ENCODE peak calls at places on chromosomes 6 and 20, in four cellular contexts. R is activated T-helper 1 cell treated with anti-CD3 and anti-CD28 coated beads, Interleukin-12 subunit alpha, Interleukin-12 subunit beta, Interleukin-2, Interleukin-4 antibody, amounts not matched to agents 30 ng/mL and 10 ng/mL and 1 ng/mL, durations not matched to agents 14 hours and 24 hours and 36 hours; D is Kasumi-1; S is activated naive CD4-positive, alpha-beta T cell. V is an unnamed sample.

GRCh38 chr20:36604952-36605308 is 649 bp upstream of the RAB5IF start:
- DNase-seq in S (no peak), D (peak; percentile 71), R (peak; percentile 44), V (no peak)

GRCh38 chr6:141700836-141701235 is 431.9 kb upstream of the GJE1 start:
- DNase-seq in D (no peak), R (no peak), S (no peak), V (no peak)

GRCh38 chr20:41161886-41162285 is 24.5 kb downstream of the PLCG1 start:
- DNase-seq in D (no peak), S (no peak), R (no peak), V (peak; percentile 98)

GRCh38 chr20:44207066-44207723 is 3.4 kb downstream of the OSER1 start:
- DNase-seq in S (no peak), R (no peak), D (no peak), V (no peak)

GRCh38 chr6:153670403-153671026 is 368.5 kb upstream of the OPRM1 start:
- DNase-seq in S (no peak), R (no peak), D (no peak), V (no peak)

GRCh38 chr6:107870379-107870778 is 46.3 kb upstream of the SCML4 start:
- DNase-seq in R (no peak), D (no peak), S (no peak), V (no peak)

GRCh38 chr6:13924146-13924948 is 405 bp upstream of the RNF182 start:
- DNase-seq in D (peak; percentile 32), S (no peak), R (peak; percentile 14), V (peak; percentile 49)

GRCh38 chr20:20520776-20521175 is 152.9 kb downstream of the INSM1 start:
- DNase-seq in R (no peak), D (no peak), S (no peak), V (no peak)

GRCh38 chr20:58196402-58197184 is 31.9 kb downstream of the ANKRD60 start:
- DNase-seq in D (no peak), R (no peak), S (no peak), V (no peak)

GRCh38 chr6:38349795-38350194 is 289.9 kb downstream of the BTBD9 start:
- DNase-seq in D (no peak), S (no peak), R (no peak), V (no peak)

GRCh38 chr6:33962186-33962585 is 158.4 kb upstream of the MLN start:
- DNase-seq in S (no peak), R (no peak), D (no peak), V (no peak)

GRCh38 chr20:6269163-6269873 is 146.5 kb upstream of the FERMT1 start:
- DNase-seq in R (no peak), S (no peak), D (no peak), V (no peak)

GRCh38 chr6:56250266-56250665 is 2.9 kb upstream of the COL21A1 start:
- DNase-seq in R (no peak), S (no peak), D (peak; percentile 21), V (no peak)

GRCh38 chr6:39078695-39079094 is 30.1 kb downstream of the GLP1R start:
- DNase-seq in D (no peak), R (no peak), S (no peak), V (no peak)

GRCh38 chr6:3451498-3451897 is 5.4 kb downstream of the SLC22A23 start:
- DNase-seq in D (no peak), S (no peak), R (no peak), V (no peak)

GRCh38 chr20:9878096-9878495 is 39.2 kb upstream of the PAK5 start:
- DNase-seq in S (no peak), D (no peak), R (no peak), V (no peak)

GRCh38 chr6:132461958-132462357 is 51.0 kb downstream of the STX7 start:
- DNase-seq in D (no peak), S (no peak), R (no peak), V (no peak)

GRCh38 chr6:68194846-68195478 is 440.1 kb upstream of the ADGRB3 start:
- DNase-seq in S (no peak), R (no peak), D (no peak), V (no peak)

GRCh38 chr20:36951977-36952738 is 650 bp upstream of the SAMHD1 start:
- DNase-seq in R (no peak), D (no peak), S (no peak), V (no peak)

GRCh38 chr6:143678980-143679379 is 1.2 kb downstream of the PHACTR2 start:
- DNase-seq in S (no peak), R (no peak), D (no peak), V (no peak)

GRCh38 chr6:47234258-47234933 is 75.3 kb downstream of the TNFRSF21 start:
- DNase-seq in S (no peak), R (no peak), D (no peak), V (no peak)

GRCh38 chr6:145891126-145891525 is 73.0 kb downstream of the SHPRH start:
- DNase-seq in R (no peak), D (no peak), S (no peak), V (no peak)

GRCh38 chr6:166567107-166567506 is 19.4 kb downstream of the RAMACL start:
- DNase-seq in D (no peak), R (no peak), S (no peak), V (no peak)

GRCh38 chr6:93183513-93183912 is 235.8 kb downstream of the EPHA7 start:
- DNase-seq in R (no peak), S (no peak), D (no peak), V (no peak)

GRCh38 chr20:56373942-56374341 is 15.2 kb downstream of the FAM210B start:
- DNase-seq in D (peak; percentile 77), S (no peak), R (no peak), V (no peak)

GRCh38 chr20:36585410-36586125 is 12.2 kb downstream of the TGIF2 start:
- DNase-seq in D (no peak), S (no peak), R (no peak), V (no peak)

GRCh38 chr20:33008336-33009213 is 1.1 kb downstream of the BPIFB2 start:
- DNase-seq in S (no peak), D (no peak), R (no peak), V (no peak)

GRCh38 chr6:154302111-154302752 is 54.4 kb downstream of the IPCEF1 start:
- DNase-seq in R (no peak), S (no peak), D (peak; percentile 98), V (no peak)

GRCh38 chr20:44732327-44732726 is 13.3 kb upstream of the KCNK15 start:
- DNase-seq in D (no peak), R (no peak), S (no peak), V (no peak)

GRCh38 chr20:56630506-56631317 is 1.6 kb downstream of the TFAP2C start:
- DNase-seq in S (no peak), D (no peak), R (no peak), V (no peak)

GRCh38 chr20:61436674-61437279 is 184.7 kb downstream of the CDH4 start:
- DNase-seq in R (no peak), S (no peak), D (no peak), V (no peak)

GRCh38 chr6:36851149-36851614 is 11.9 kb upstream of the CPNE5 start:
- DNase-seq in D (peak; percentile 64), R (peak; percentile 26), S (no peak), V (peak; percentile 48)

GRCh38 chr6:108565091-108565766 is 4.5 kb downstream of the FOXO3 start:
- DNase-seq in R (no peak), D (peak; percentile 76), S (no peak), V (no peak)

GRCh38 chr6:161432546-161432945 is 158.7 kb upstream of the AGPAT4 start:
- DNase-seq in R (no peak), S (no peak), D (no peak), V (no peak)

V was measured in cerebellar nuclear complex.